ENCODE peak calls at places on chromosome 3, in four cellular contexts. X is progenitor cell of endocrine pancreas, T is uterus, P is endothelial cell. Z is an unnamed sample.

GRCh38 chr3:187741403-187742350 is 3.6 kb downstream of the BCL6 start:
- DNase-seq in X (no peak), T (peak), P (peak), Z (no peak)

GRCh38 chr3:149547954-149548728 is 73.6 kb downstream of the TM4SF4 start:
- DNase-seq in X (no peak), T (peak), P (no peak), Z (peak)

GRCh38 chr3:12193485-12194165 is 34.9 kb upstream of the TIMP4 start:
- DNase-seq in X (no peak), T (peak), P (no peak), Z (peak)

GRCh38 chr3:128319741-128320141 is 146.9 kb downstream of the DNAJB8 start:
- DNase-seq in X (no peak), T (peak), P (no peak), Z (no peak)

GRCh38 chr3:100781311-100781710 is 72.0 kb downstream of the TFG start:
- DNase-seq in X (no peak), T (no peak), P (no peak), Z (peak)

GRCh38 chr3:142977399-142977728 is 13.9 kb upstream of the PAQR9 start:
- DNase-seq in X (no peak), T (no peak), P (no peak), Z (no peak)

GRCh38 chr3:30440880-30441279 is 165.5 kb upstream of the TGFBR2 start:
- DNase-seq in X (no peak), T (peak), P (no peak), Z (peak)

GRCh38 chr3:134350266-134350665 is 24.0 kb downstream of the AMOTL2 start:
- DNase-seq in X (no peak), T (no peak), P (no peak), Z (no peak)

GRCh38 chr3:117488983-117489382 is 779.4 kb downstream of the TUSC7 start:
- DNase-seq in X (no peak), T (no peak), P (peak), Z (no peak)

GRCh38 chr3:65944252-65944651 is 94.5 kb downstream of the MAGI1 start:
- DNase-seq in X (no peak), T (no peak), P (no peak), Z (no peak)

GRCh38 chr3:75082845-75083244 is 468.4 kb upstream of the CNTN3 start:
- DNase-seq in X (no peak), T (no peak), P (no peak), Z (no peak)

GRCh38 chr3:121718205-121718846 is 31.2 kb downstream of the GOLGB1 start:
- DNase-seq in X (no peak), T (no peak), P (no peak), Z (no peak)

GRCh38 chr3:157785071-157785826 is 282.0 kb upstream of the VEPH1 start:
- DNase-seq in X (no peak), T (peak), P (no peak), Z (peak)

GRCh38 chr3:193016437-193016887 is 98.8 kb upstream of the MB21D2 start:
- DNase-seq in X (no peak), T (peak), P (peak), Z (peak)

GRCh38 chr3:45571216-45571615 is 23.3 kb upstream of the LIMD1 start:
- DNase-seq in X (no peak), T (no peak), P (no peak), Z (no peak)

GRCh38 chr3:125316949-125317348 is 58.2 kb downstream of the ZNF148 start:
- DNase-seq in X (no peak), T (no peak), P (no peak), Z (no peak)

DNA sequence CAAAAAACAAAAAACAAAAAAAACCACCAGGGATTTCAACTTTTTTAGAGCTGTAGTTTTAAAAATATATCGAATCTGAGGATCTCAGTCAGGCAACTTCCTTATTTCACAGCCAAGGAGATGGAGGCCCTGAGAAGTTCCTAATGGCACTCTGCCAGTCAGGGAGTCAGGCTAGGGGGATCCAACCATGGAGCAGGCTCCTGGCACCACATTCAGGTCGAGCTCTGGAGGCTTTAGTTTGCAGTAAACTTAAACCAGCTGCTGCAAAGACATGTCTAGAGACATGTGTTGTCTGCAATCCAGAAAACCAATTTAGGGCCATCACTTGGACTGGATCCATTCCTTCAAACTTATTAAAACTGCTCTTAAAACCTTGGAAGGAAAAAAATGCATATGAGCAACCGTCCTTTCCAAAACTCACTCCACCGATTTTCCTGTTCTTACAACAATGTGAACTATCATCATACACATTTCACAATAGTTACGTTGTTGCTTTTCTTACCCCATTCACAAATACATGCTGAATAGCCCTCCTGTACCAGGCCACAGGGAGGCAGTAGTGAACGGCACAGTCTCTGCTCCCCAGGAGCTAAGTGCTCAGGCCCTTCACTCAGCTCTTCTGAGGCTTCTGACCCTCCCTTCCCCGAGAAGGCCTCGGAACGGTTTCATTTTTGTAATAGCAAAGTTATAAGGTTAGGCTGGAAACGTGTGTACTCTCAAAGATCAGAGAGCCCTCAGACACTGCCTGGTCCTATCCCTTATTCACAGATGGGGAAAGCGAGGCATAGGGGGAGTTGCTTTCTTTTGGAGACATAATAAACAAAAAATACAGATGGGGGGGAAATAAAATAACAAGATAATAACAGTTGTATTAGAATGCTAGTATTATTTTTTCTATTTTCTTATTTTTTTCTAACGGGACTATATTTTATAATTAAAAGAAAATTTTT is 20.1 kb downstream of the RFT1 start:
- DNase-seq in X (no peak), T (peak), P (peak), Z (no peak)
- TF ChIP-seq CTCF in X (peak), T (peak), P (peak), Z (peak)

DNA sequence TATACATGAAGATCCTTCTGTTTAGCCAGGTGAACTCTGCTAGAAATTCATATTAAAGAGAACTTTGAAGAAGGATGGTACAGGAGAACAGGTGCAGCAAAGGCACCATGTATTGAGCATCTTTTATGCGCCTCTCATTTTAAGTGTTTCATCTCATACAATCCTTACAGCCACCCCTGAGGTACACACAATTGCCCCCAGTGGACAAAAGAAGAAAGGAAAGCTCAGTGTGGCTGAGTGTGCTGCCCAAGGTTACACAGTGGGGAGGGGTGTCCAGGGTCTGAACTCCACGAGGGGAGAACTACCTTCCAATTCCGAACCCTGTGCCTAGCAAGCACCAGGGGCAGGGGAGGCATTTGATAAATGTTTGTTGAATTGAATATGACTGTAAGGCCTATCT is 98.6 kb downstream of the MECOM start:
- DNase-seq in X (no peak), T (no peak), P (no peak), Z (no peak)
- TF ChIP-seq CTCF in X (peak), T (no peak), P (no peak), Z (peak)

DNA sequence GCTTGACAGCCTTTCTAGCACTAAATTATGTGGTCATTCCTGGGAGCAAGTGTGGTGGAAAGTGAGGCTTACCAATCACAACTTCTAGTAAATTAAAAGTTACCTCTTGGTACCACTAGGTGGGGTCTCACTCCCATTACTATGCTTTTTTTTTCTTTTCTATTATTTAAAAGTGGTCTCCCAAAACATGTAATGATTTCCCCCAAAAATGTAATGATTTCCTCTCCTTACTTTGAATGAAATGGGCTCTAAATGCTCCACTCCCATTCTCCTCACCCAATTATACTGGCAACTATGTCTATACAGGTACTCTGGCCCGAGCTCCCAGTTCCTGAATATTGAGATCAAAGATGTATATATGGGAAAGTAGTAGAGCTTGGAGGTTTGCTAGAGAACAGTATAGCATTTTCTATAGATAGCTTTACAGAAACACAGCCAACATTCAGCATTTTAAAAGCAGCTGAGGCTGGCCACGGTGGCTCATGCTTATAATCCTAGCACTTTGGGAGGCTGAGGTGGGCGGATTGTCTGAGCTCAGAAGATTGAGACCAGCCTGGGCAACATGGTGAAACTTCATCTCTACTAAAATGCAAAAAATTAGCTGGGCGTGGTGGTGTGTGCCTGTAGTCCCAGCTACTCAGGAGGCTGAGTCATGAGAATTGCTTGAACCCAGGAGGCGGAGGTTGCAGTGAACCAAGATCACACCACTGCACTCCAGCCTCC is 70.9 kb downstream of the DCUN1D1 start:
- DNase-seq in X (no peak), T (no peak), P (no peak), Z (peak)
- TF ChIP-seq CTCF in X (peak), T (peak), P (peak), Z (peak)

GRCh38 chr3:195119461-195120198 is 151.3 kb downstream of the XXYLT1 start:
- DNase-seq in X (no peak), T (peak), P (peak), Z (peak)
- TF ChIP-seq CTCF in X (no peak), T (no peak), P (no peak), Z (no peak)

GRCh38 chr3:13282986-13283876 is 136.9 kb downstream of the NUP210 start:
- DNase-seq in X (no peak), T (no peak), P (peak), Z (no peak)
- TF ChIP-seq CTCF in X (peak), T (peak), P (peak), Z (no peak)

DNA sequence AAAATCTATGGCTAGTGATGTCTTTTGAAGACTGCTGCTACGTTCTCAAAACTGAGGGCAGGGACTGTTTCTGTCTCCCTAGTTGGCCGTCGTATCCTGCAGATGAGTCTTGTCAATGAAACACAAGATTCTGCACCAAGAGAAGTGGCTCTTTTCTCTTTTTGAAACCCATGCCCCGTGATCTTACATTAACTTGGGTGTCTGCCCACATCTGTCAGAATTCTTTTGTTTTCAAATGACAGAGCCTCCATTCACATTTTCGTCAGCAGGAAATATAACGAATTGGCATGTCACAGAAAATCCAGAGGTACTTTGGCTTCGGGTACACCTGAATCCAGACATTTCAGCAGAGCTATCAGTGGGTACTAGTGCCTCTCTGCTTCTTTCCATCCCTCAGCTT is 331.3 kb upstream of the PROK2 start:
- DNase-seq in X (no peak), T (no peak), P (no peak), Z (no peak)
- TF ChIP-seq CTCF in X (no peak), T (no peak), P (no peak), Z (no peak)

Z was measured in astrocyte of the cerebellum.